ENCODE peak calls at places on chromosomes 4 and X, in ten cellular contexts. One of them, this sample, is unnamed.

GRCh38 chr4:39587881-39588280 is 50.8 kb downstream of the SMIM14 start:
- DNase-seq in NB4: no peak
- DNase-seq in gastrocnemius medialis: no peak
- DNase-seq in right lobe of liver: no peak
- DNase-seq in GM12892: no peak
- DNase-seq in spleen: no peak
- DNase-seq in transverse colon: no peak
- DNase-seq in HCT116: no peak
- DNase-seq in IMR-90: peak
- DNase-seq in body of pancreas: no peak
- DNase-seq in this sample: no peak

GRCh38 chr4:74098628-74098995 is 383 bp downstream of the CXCL2 start:
- DNase-seq in IMR-90: no peak
- DNase-seq in transverse colon: peak
- DNase-seq in gastrocnemius medialis: no peak
- DNase-seq in HCT116: no peak
- DNase-seq in right lobe of liver: peak
- DNase-seq in GM12892: no peak
- DNase-seq in NB4: peak
- DNase-seq in body of pancreas: no peak
- DNase-seq in spleen: peak
- DNase-seq in this sample: no peak

GRCh38 chrX:119427024-119427794 is 28.1 kb downstream of the SLC25A43 start:
- DNase-seq in spleen: peak
- DNase-seq in NB4: peak
- DNase-seq in transverse colon: peak
- DNase-seq in gastrocnemius medialis: no peak
- DNase-seq in right lobe of liver: peak
- DNase-seq in body of pancreas: no peak
- DNase-seq in HCT116: no peak
- DNase-seq in GM12892: peak
- DNase-seq in IMR-90: peak
- DNase-seq in this sample: no peak

GRCh38 chr4:102778720-102779119 is 18.0 kb upstream of the MANBA start:
- DNase-seq in right lobe of liver: peak
- DNase-seq in body of pancreas: peak
- DNase-seq in NB4: no peak
- DNase-seq in IMR-90: no peak
- DNase-seq in HCT116: no peak
- DNase-seq in GM12892: no peak
- DNase-seq in spleen: no peak
- DNase-seq in transverse colon: peak
- DNase-seq in gastrocnemius medialis: no peak
- DNase-seq in this sample: no peak

GRCh38 chrX:7068939-7069367 is 78.6 kb upstream of the STS start:
- DNase-seq in spleen: no peak
- DNase-seq in GM12892: no peak
- DNase-seq in NB4: no peak
- DNase-seq in right lobe of liver: no peak
- DNase-seq in HCT116: no peak
- DNase-seq in transverse colon: no peak
- DNase-seq in gastrocnemius medialis: no peak
- DNase-seq in IMR-90: no peak
- DNase-seq in body of pancreas: no peak
- DNase-seq in this sample: no peak

GRCh38 chr4:152476796-152477195 is 59.1 kb downstream of the FBXW7 start:
- DNase-seq in HCT116: no peak
- DNase-seq in NB4: no peak
- DNase-seq in GM12892: no peak
- DNase-seq in body of pancreas: no peak
- DNase-seq in gastrocnemius medialis: no peak
- DNase-seq in spleen: no peak
- DNase-seq in right lobe of liver: no peak
- DNase-seq in transverse colon: no peak
- DNase-seq in IMR-90: no peak
- DNase-seq in this sample: no peak

GRCh38 chrX:103941201-103941975 is 21.0 kb upstream of the TMSB15B start:
- DNase-seq in spleen: no peak
- DNase-seq in body of pancreas: no peak
- DNase-seq in NB4: peak
- DNase-seq in GM12892: no peak
- DNase-seq in transverse colon: no peak
- DNase-seq in HCT116: no peak
- DNase-seq in IMR-90: peak
- DNase-seq in gastrocnemius medialis: no peak
- DNase-seq in right lobe of liver: no peak
- DNase-seq in this sample: no peak

GRCh38 chrX:91414710-91415109 is 19.9 kb upstream of the PABPC5 start:
- DNase-seq in HCT116: no peak
- DNase-seq in right lobe of liver: no peak
- DNase-seq in gastrocnemius medialis: no peak
- DNase-seq in body of pancreas: no peak
- DNase-seq in GM12892: no peak
- DNase-seq in spleen: no peak
- DNase-seq in transverse colon: no peak
- DNase-seq in NB4: peak
- DNase-seq in IMR-90: no peak
- DNase-seq in this sample: no peak

GRCh38 chr4:167713756-167714155 is 378.6 kb upstream of the ANXA10 start:
- DNase-seq in IMR-90: no peak
- DNase-seq in spleen: no peak
- DNase-seq in body of pancreas: no peak
- DNase-seq in gastrocnemius medialis: no peak
- DNase-seq in transverse colon: no peak
- DNase-seq in GM12892: no peak
- DNase-seq in NB4: no peak
- DNase-seq in HCT116: no peak
- DNase-seq in right lobe of liver: no peak
- DNase-seq in this sample: no peak

GRCh38 chrX:1600406-1601050 is 9.1 kb downstream of the AKAP17A start:
- DNase-seq in NB4: no peak
- DNase-seq in HCT116: no peak
- DNase-seq in GM12892: no peak
- DNase-seq in body of pancreas: no peak
- DNase-seq in transverse colon: no peak
- DNase-seq in gastrocnemius medialis: no peak
- DNase-seq in IMR-90: no peak
- DNase-seq in spleen: peak
- DNase-seq in right lobe of liver: no peak
- DNase-seq in this sample: no peak

GRCh38 chrX:44306336-44306735 is 37.1 kb downstream of the EFHC2 start:
- DNase-seq in transverse colon: peak
- DNase-seq in body of pancreas: no peak
- DNase-seq in spleen: no peak
- DNase-seq in IMR-90: peak
- DNase-seq in GM12892: no peak
- DNase-seq in HCT116: no peak
- DNase-seq in gastrocnemius medialis: no peak
- DNase-seq in right lobe of liver: no peak
- DNase-seq in NB4: no peak
- DNase-seq in this sample: no peak

GRCh38 chr4:190020790-190021717 is 6.0 kb downstream of the FRG2 start:
- DNase-seq in transverse colon: peak
- DNase-seq in gastrocnemius medialis: no peak
- DNase-seq in spleen: peak
- DNase-seq in IMR-90: peak
- DNase-seq in NB4: no peak
- DNase-seq in right lobe of liver: peak
- DNase-seq in HCT116: no peak
- DNase-seq in body of pancreas: peak
- DNase-seq in GM12892: peak
- DNase-seq in this sample: no peak

GRCh38 chrX:41329101-41329500 is 4.9 kb upstream of the DDX3X start:
- DNase-seq in transverse colon: no peak
- DNase-seq in body of pancreas: no peak
- DNase-seq in spleen: no peak
- DNase-seq in HCT116: no peak
- DNase-seq in NB4: no peak
- DNase-seq in gastrocnemius medialis: no peak
- DNase-seq in right lobe of liver: no peak
- DNase-seq in IMR-90: no peak
- DNase-seq in GM12892: no peak
- DNase-seq in this sample: no peak

GRCh38 chr4:108830509-108831244 is 67.8 kb upstream of the ETNPPL start:
- DNase-seq in transverse colon: peak
- DNase-seq in gastrocnemius medialis: peak
- DNase-seq in spleen: no peak
- DNase-seq in HCT116: no peak
- DNase-seq in body of pancreas: peak
- DNase-seq in NB4: no peak
- DNase-seq in IMR-90: peak
- DNase-seq in right lobe of liver: no peak
- DNase-seq in GM12892: no peak
- DNase-seq in this sample: no peak

GRCh38 chrX:121254336-121254735 is 206.9 kb downstream of the GLUD2 start:
- DNase-seq in IMR-90: no peak
- DNase-seq in NB4: peak
- DNase-seq in gastrocnemius medialis: no peak
- DNase-seq in right lobe of liver: no peak
- DNase-seq in spleen: no peak
- DNase-seq in transverse colon: no peak
- DNase-seq in GM12892: no peak
- DNase-seq in body of pancreas: no peak
- DNase-seq in HCT116: no peak
- DNase-seq in this sample: no peak

GRCh38 chrX:119753639-119754257 is 4.6 kb upstream of the SOWAHD start:
- DNase-seq in spleen: peak
- DNase-seq in body of pancreas: no peak
- DNase-seq in transverse colon: peak
- DNase-seq in right lobe of liver: no peak
- DNase-seq in GM12892: no peak
- DNase-seq in NB4: peak
- DNase-seq in IMR-90: peak
- DNase-seq in gastrocnemius medialis: no peak
- DNase-seq in HCT116: peak
- DNase-seq in this sample: no peak

GRCh38 chr4:55018521-55018920 is 106.9 kb downstream of the KDR start:
- DNase-seq in HCT116: no peak
- DNase-seq in body of pancreas: no peak
- DNase-seq in spleen: no peak
- DNase-seq in gastrocnemius medialis: no peak
- DNase-seq in GM12892: no peak
- DNase-seq in IMR-90: peak
- DNase-seq in transverse colon: no peak
- DNase-seq in NB4: no peak
- DNase-seq in right lobe of liver: no peak
- DNase-seq in this sample: no peak
- TF ChIP-seq POLR2A in HCT116: no peak
- TF ChIP-seq POLR2A in body of pancreas: no peak
- TF ChIP-seq POLR2A in spleen: no peak
- TF ChIP-seq POLR2A in gastrocnemius medialis: no peak
- TF ChIP-seq POLR2A in GM12892: no peak
- TF ChIP-seq POLR2A in IMR-90: no peak
- TF ChIP-seq POLR2A in transverse colon: no peak
- TF ChIP-seq POLR2A in NB4: no peak
- TF ChIP-seq POLR2A in right lobe of liver: no peak
- TF ChIP-seq POLR2A in this sample: no peak

DNA sequence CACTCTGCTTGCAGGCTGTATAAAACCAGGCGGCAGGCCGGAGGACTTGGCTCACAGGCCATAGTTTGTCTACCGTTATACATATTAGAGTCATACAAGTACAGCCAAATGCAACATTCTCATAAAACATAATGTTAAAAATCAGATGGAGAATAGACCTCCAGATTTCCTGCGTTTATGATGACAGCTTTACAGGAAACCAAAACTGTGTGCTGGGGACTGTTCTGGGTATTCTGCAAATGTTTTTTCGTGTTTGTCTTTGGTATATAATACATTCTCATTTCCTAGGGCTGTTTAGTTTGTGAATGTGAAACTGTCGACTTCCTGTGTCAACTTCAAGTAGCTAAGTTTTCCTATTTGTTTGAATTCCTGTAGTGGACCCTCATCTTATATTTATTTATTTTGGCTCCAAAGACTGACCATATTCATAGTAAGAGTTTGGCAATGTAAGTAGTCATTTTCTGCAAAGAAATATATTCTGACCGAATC is 79.5 kb upstream of the FAM9C start:
- DNase-seq in spleen: no peak
- DNase-seq in GM12892: no peak
- DNase-seq in IMR-90: peak
- DNase-seq in HCT116: no peak
- DNase-seq in transverse colon: no peak
- DNase-seq in right lobe of liver: no peak
- DNase-seq in body of pancreas: no peak
- DNase-seq in gastrocnemius medialis: no peak
- DNase-seq in NB4: no peak
- DNase-seq in this sample: no peak
- TF ChIP-seq POLR2A in spleen: no peak
- TF ChIP-seq POLR2A in GM12892: no peak
- TF ChIP-seq POLR2A in IMR-90: no peak
- TF ChIP-seq POLR2A in HCT116: no peak
- TF ChIP-seq POLR2A in transverse colon: no peak
- TF ChIP-seq POLR2A in right lobe of liver: no peak
- TF ChIP-seq POLR2A in body of pancreas: no peak
- TF ChIP-seq POLR2A in gastrocnemius medialis: no peak
- TF ChIP-seq POLR2A in NB4: no peak
- TF ChIP-seq POLR2A in this sample: no peak

GRCh38 chr4:145732895-145733880 is 53.2 kb downstream of the C4orf51 start:
- DNase-seq in HCT116: peak
- DNase-seq in gastrocnemius medialis: peak
- DNase-seq in right lobe of liver: peak
- DNase-seq in GM12892: peak
- DNase-seq in body of pancreas: peak
- DNase-seq in NB4: peak
- DNase-seq in transverse colon: peak
- DNase-seq in spleen: peak
- DNase-seq in IMR-90: peak
- DNase-seq in this sample: peak
- TF ChIP-seq POLR2A in HCT116: no peak
- TF ChIP-seq POLR2A in gastrocnemius medialis: peak
- TF ChIP-seq POLR2A in right lobe of liver: peak
- TF ChIP-seq POLR2A in GM12892: peak
- TF ChIP-seq POLR2A in body of pancreas: peak
- TF ChIP-seq POLR2A in NB4: no peak
- TF ChIP-seq POLR2A in transverse colon: peak
- TF ChIP-seq POLR2A in spleen: no peak
- TF ChIP-seq POLR2A in IMR-90: peak
- TF ChIP-seq POLR2A in this sample: peak

DNA sequence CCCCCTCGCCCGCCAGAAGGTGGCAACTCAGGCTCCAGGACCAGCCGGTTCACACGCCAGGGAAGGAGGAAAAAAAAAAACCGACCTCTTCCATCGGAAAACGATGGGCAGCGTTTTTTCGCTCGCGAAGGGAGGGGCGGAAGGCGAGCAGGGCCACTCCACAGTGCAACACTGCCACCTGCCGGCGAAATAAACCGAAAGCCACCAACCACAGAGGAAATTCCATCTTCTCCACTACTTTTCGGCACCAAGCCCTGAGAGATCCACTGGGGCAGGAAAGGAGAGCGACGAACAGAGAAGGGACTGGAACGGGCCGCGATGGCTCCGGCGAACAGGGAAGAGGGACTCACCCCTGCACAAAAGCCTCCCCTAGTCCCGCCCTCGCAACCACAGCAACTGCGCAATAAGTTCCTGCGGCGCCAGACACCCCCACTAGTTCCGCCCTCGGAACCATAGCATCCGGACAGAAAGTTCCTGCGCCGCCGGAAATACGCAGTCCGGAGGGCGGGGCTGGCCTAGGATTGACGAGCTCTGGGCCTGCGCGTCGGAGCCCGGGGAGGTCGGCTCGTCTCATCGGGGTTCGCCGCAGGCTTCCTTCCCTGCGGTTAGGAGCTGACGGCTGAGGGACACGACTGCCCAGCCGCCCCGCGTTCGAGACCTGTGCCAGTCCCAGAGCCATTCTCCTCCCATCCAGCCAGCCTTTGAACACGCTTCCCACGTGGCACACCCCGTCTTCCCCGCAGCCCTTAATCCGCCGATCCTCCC is 23.4 kb downstream of the FAM156A start:
- DNase-seq in gastrocnemius medialis: peak
- DNase-seq in spleen: peak
- DNase-seq in IMR-90: peak
- DNase-seq in transverse colon: peak
- DNase-seq in NB4: peak
- DNase-seq in body of pancreas: peak
- DNase-seq in GM12892: peak
- DNase-seq in HCT116: peak
- DNase-seq in right lobe of liver: peak
- DNase-seq in this sample: peak
- TF ChIP-seq POLR2A in gastrocnemius medialis: peak
- TF ChIP-seq POLR2A in spleen: peak
- TF ChIP-seq POLR2A in IMR-90: peak
- TF ChIP-seq POLR2A in transverse colon: peak
- TF ChIP-seq POLR2A in NB4: peak
- TF ChIP-seq POLR2A in body of pancreas: peak
- TF ChIP-seq POLR2A in GM12892: peak
- TF ChIP-seq POLR2A in HCT116: peak
- TF ChIP-seq POLR2A in right lobe of liver: peak
- TF ChIP-seq POLR2A in this sample: peak

This sample was measured in H54.